ENCODE peak calls at places on chromosomes 6 and 20, in four cellular contexts. One of them, this sample, is unnamed.

GRCh38 chr6:23176471-23176870 is 607.1 kb downstream of the HDGFL1 start:
- DNase-seq in HepG2: no peak
- DNase-seq in K562: no peak
- DNase-seq in GM12878: no peak
- DNase-seq in this sample: no peak

GRCh38 chr20:20802328-20802727 is 89.9 kb upstream of the RALGAPA2 start:
- DNase-seq in HepG2: no peak
- DNase-seq in K562: no peak
- DNase-seq in GM12878: no peak
- DNase-seq in this sample: no peak

GRCh38 chr6:8446391-8446790 is 11.0 kb upstream of the SLC35B3 start:
- DNase-seq in HepG2: no peak
- DNase-seq in K562: no peak
- DNase-seq in GM12878: no peak
- DNase-seq in this sample: no peak

GRCh38 chr6:103687430-103687829 is 1172.3 kb downstream of the HACE1 start:
- DNase-seq in HepG2: no peak
- DNase-seq in K562: no peak
- DNase-seq in GM12878: no peak
- DNase-seq in this sample: no peak

GRCh38 chr6:146578054-146578453 is 20.7 kb upstream of the ADGB start:
- DNase-seq in HepG2: no peak
- DNase-seq in K562: no peak
- DNase-seq in GM12878: no peak
- DNase-seq in this sample: no peak

GRCh38 chr6:63673692-63674091 is 38.1 kb downstream of the PHF3 start:
- DNase-seq in HepG2: no peak
- DNase-seq in K562: no peak
- DNase-seq in GM12878: no peak
- DNase-seq in this sample: no peak

GRCh38 chr6:125665415-125665814 is 84.0 kb upstream of the HEY2 start:
- DNase-seq in HepG2: no peak
- DNase-seq in K562: no peak
- DNase-seq in GM12878: no peak
- DNase-seq in this sample: no peak

GRCh38 chr6:54903884-54904283 is 57.3 kb downstream of the FAM83B start:
- DNase-seq in HepG2: no peak
- DNase-seq in K562: no peak
- DNase-seq in GM12878: no peak
- DNase-seq in this sample: no peak

GRCh38 chr6:151063339-151063738 is 176.4 kb upstream of the AKAP12 start:
- DNase-seq in HepG2: no peak
- DNase-seq in K562: no peak
- DNase-seq in GM12878: no peak
- DNase-seq in this sample: no peak

GRCh38 chr20:59385461-59385860 is 85.0 kb downstream of the EDN3 start:
- DNase-seq in HepG2: no peak
- DNase-seq in K562: no peak
- DNase-seq in GM12878: no peak
- DNase-seq in this sample: peak; percentile 50

GRCh38 chr6:142952614-142953013 is 7.6 kb upstream of the HIVEP2 start:
- DNase-seq in HepG2: no peak
- DNase-seq in K562: no peak
- DNase-seq in GM12878: no peak
- DNase-seq in this sample: no peak

GRCh38 chr6:41430875-41431274 is 95.5 kb downstream of the NCR2 start:
- DNase-seq in HepG2: no peak
- DNase-seq in K562: no peak
- DNase-seq in GM12878: no peak
- DNase-seq in this sample: no peak

GRCh38 chr6:31142356-31142755 is 3.5 kb upstream of the PSORS1C2 start:
- DNase-seq in HepG2: no peak
- DNase-seq in K562: no peak
- DNase-seq in GM12878: no peak
- DNase-seq in this sample: no peak

GRCh38 chr6:159871241-159871640 is 19.5 kb upstream of the MAS1 start:
- DNase-seq in HepG2: no peak
- DNase-seq in K562: no peak
- DNase-seq in GM12878: no peak
- DNase-seq in this sample: no peak

GRCh38 chr20:63754008-63754407 is 14.4 kb downstream of the SLC2A4RG start:
- DNase-seq in HepG2: no peak
- DNase-seq in K562: no peak
- DNase-seq in GM12878: no peak
- DNase-seq in this sample: no peak

GRCh38 chr6:124964084-124964763 is 2.0 kb downstream of the RNF217 start:
- DNase-seq in HepG2: peak; percentile 80
- DNase-seq in K562: no peak
- DNase-seq in GM12878: no peak
- DNase-seq in this sample: no peak

GRCh38 chr20:19380211-19380610 is 167.8 kb downstream of the SLC24A3 start:
- DNase-seq in HepG2: no peak
- DNase-seq in K562: no peak
- DNase-seq in GM12878: no peak
- DNase-seq in this sample: no peak

GRCh38 chr6:123802351-123802696 is 1.3 kb upstream of the NKAIN2 start:
- DNase-seq in HepG2: no peak
- DNase-seq in K562: no peak
- DNase-seq in GM12878: no peak
- DNase-seq in this sample: no peak

GRCh38 chr6:37860226-37860839 is 40.8 kb downstream of the ZFAND3 start:
- DNase-seq in HepG2: peak; percentile 53
- DNase-seq in K562: no peak
- DNase-seq in GM12878: no peak
- DNase-seq in this sample: no peak

GRCh38 chr6:134101479-134101878 is 49.1 kb upstream of the SLC2A12 start:
- DNase-seq in HepG2: no peak
- DNase-seq in K562: no peak
- DNase-seq in GM12878: no peak
- DNase-seq in this sample: no peak

GRCh38 chr6:3776881-3777507 is 25.5 kb upstream of the PXDC1 start:
- DNase-seq in HepG2: peak; percentile 57
- DNase-seq in K562: no peak
- DNase-seq in GM12878: no peak
- DNase-seq in this sample: no peak

GRCh38 chr6:37657117-37657886 is 40.4 kb downstream of the MDGA1 start:
- DNase-seq in HepG2: no peak
- DNase-seq in K562: no peak
- DNase-seq in GM12878: no peak
- DNase-seq in this sample: no peak

GRCh38 chr6:157585274-157586087 is 204.5 kb downstream of the ZDHHC14 start:
- DNase-seq in HepG2: no peak
- DNase-seq in K562: no peak
- DNase-seq in GM12878: no peak
- DNase-seq in this sample: no peak

GRCh38 chr20:1569417-1569861 is 11.9 kb upstream of the SIRPD start:
- DNase-seq in HepG2: peak; percentile 18
- DNase-seq in K562: peak; percentile 9
- DNase-seq in GM12878: no peak
- DNase-seq in this sample: no peak

GRCh38 chr6:135268740-135269139 is 87.6 kb downstream of the MYB start:
- DNase-seq in HepG2: no peak
- DNase-seq in K562: no peak
- DNase-seq in GM12878: no peak
- DNase-seq in this sample: peak; percentile 3

GRCh38 chr6:7146079-7146828 is 38.5 kb downstream of the RREB1 start:
- DNase-seq in HepG2: peak; percentile 84
- DNase-seq in K562: no peak
- DNase-seq in GM12878: no peak
- DNase-seq in this sample: no peak

GRCh38 chr20:3452690-3453089 is 18.1 kb upstream of the ATRN start:
- DNase-seq in HepG2: no peak
- DNase-seq in K562: no peak
- DNase-seq in GM12878: peak; percentile 16
- DNase-seq in this sample: no peak

GRCh38 chr6:109241199-109241598 is 141.1 kb downstream of the CD164 start:
- DNase-seq in HepG2: no peak
- DNase-seq in K562: no peak
- DNase-seq in GM12878: no peak
- DNase-seq in this sample: no peak

GRCh38 chr6:1729752-1730140 is 120.0 kb downstream of the FOXC1 start:
- DNase-seq in HepG2: no peak
- DNase-seq in K562: no peak
- DNase-seq in GM12878: no peak
- DNase-seq in this sample: no peak

GRCh38 chr6:31007694-31008093 is 2.6 kb upstream of the MUC22 start:
- DNase-seq in HepG2: no peak
- DNase-seq in K562: no peak
- DNase-seq in GM12878: no peak
- DNase-seq in this sample: no peak

GRCh38 chr6:52297433-52297832 is 12.9 kb upstream of the MCM3 start:
- DNase-seq in HepG2: no peak
- DNase-seq in K562: no peak
- DNase-seq in GM12878: no peak
- DNase-seq in this sample: no peak

GRCh38 chr20:46114449-46114848 is 3.7 kb upstream of the CD40 start:
- DNase-seq in HepG2: no peak
- DNase-seq in K562: no peak
- DNase-seq in GM12878: no peak
- DNase-seq in this sample: no peak

GRCh38 chr6:111912904-111913303 is 39.7 kb upstream of the FYN start:
- DNase-seq in HepG2: no peak
- DNase-seq in K562: no peak
- DNase-seq in GM12878: no peak
- DNase-seq in this sample: no peak

GRCh38 chr20:47635256-47635655 is 133.6 kb downstream of the NCOA3 start:
- DNase-seq in HepG2: no peak
- DNase-seq in K562: no peak
- DNase-seq in GM12878: no peak
- DNase-seq in this sample: no peak

GRCh38 chr6:167827588-167828324 is 1.0 kb downstream of the AFDN start:
- DNase-seq in HepG2: peak; percentile 74
- DNase-seq in K562: peak; percentile 34
- DNase-seq in GM12878: no peak
- DNase-seq in this sample: peak; percentile 69
- TF ChIP-seq CBX5 in HepG2: no peak
- TF ChIP-seq CBX5 in K562: no peak
- TF ChIP-seq CBX5 in GM12878: no peak
- TF ChIP-seq CBX5 in this sample: no peak

GRCh38 chr6:170554888-170555137 is 644 bp downstream of the TBP start:
- DNase-seq in HepG2: no peak
- DNase-seq in K562: no peak
- DNase-seq in GM12878: no peak
- DNase-seq in this sample: no peak

GRCh38 chr6:170552765-170553685 is at the start of gene PSMB1:
- DNase-seq in HepG2: peak; percentile 96
- DNase-seq in K562: peak; percentile 81
- DNase-seq in GM12878: peak; percentile 60
- DNase-seq in this sample: peak; percentile 89

GRCh38 chr6:170554086-170554887 is at the start of gene TBP:
- DNase-seq in HepG2: peak; percentile 100
- DNase-seq in K562: peak; percentile 92
- DNase-seq in GM12878: peak; percentile 91
- DNase-seq in this sample: peak; percentile 93

GRCh38 chr6:170555305-170555704 is 1.1 kb downstream of the TBP start:
- DNase-seq in HepG2: no peak
- DNase-seq in K562: no peak
- DNase-seq in GM12878: no peak
- DNase-seq in this sample: no peak

DNA sequence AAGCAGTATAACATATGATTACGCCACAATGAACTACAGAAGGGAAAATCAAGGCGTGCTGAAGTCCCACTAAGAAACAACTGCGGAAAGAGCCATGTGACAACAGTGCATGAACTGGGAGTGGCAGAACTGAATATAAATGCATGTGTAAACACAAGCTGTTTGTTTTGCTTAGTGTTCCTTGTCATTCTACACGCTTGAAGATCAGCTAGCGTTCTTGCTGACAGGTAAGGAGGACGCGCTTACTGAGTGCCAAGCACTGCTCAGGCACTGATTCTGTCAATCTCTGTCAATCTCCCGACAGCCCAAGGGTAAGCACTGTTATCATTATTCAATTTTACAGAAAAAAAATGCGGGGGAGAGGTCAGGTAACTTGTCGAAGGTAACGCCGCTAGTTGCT is 483 bp upstream of the TBP start:
- DNase-seq in HepG2: no peak
- DNase-seq in K562: no peak
- DNase-seq in GM12878: no peak
- DNase-seq in this sample: no peak
- TF ChIP-seq CBX5 in HepG2: no peak
- TF ChIP-seq CBX5 in K562: no peak
- TF ChIP-seq CBX5 in GM12878: no peak
- TF ChIP-seq CBX5 in this sample: no peak

DNA sequence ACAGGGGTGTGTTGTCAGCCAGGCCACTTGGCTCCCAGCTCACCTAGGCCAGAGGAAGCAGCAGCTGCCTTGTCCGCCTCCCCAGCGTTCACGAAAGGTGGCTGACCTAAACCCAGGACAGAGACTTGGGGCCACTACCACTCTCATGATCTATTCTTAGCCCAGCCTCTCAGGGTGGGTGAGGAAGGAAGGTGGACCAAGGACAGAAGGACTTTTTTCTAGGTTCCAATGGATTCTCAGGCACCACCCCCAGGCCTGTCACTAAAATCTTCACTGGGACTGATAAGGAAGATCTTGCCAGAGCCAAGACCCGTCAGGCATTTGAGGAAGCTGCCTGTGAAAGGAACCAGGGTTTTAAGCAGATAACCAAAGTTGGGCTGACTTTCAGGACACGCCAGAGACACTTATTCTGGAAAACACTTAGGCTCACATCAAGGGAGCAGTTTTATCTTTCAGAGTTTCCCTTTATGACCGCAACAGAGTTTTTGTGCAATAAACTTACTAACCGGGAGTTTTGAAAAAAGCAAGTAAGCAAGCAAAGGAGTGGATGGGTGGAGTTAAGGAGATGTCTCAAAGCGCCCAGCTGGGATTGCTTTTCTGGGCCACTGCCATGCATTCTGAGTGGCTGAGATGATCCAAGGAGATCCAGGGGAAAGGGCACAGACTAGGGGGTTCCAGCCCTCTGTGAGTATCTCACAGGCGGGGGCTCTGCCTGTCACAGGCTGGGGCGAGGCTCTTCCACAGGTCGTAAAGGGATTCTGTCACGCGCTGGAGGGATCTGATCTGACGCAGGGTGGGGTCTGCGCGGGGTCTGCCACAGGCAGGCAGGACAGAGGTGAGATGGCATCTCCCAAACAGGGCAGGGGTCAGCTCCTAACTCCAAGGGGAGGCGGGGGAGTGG is 989 bp downstream of the FITM2 start:
- DNase-seq in HepG2: no peak
- DNase-seq in K562: peak; percentile 63
- DNase-seq in GM12878: no peak
- DNase-seq in this sample: no peak
- TF ChIP-seq CBX5 in HepG2: no peak
- TF ChIP-seq CBX5 in K562: no peak
- TF ChIP-seq CBX5 in GM12878: no peak
- TF ChIP-seq CBX5 in this sample: no peak

DNA sequence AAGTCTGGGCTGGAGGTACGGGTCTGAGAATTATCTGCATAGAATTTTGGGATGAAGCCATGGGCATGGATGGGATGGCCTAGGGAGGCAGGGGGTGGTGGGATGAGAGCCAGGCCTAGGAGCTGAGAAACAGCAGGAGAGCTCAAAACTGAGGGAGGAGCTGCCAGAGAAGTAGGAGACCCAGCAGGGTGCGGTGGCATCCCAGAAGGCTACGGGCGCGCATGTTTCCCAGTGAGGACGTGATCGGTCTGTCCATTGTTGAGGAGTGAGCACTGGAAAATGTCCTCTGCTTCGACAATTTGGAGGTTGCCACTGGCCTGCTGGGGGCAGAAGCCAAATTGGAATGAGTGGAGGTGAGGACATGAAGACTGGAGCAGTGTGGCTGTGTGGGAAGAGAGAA is 14.5 kb upstream of the MROH8 start:
- DNase-seq in HepG2: no peak
- DNase-seq in K562: no peak
- DNase-seq in GM12878: no peak
- DNase-seq in this sample: no peak
- TF ChIP-seq CBX5 in HepG2: no peak
- TF ChIP-seq CBX5 in K562: no peak
- TF ChIP-seq CBX5 in GM12878: no peak
- TF ChIP-seq CBX5 in this sample: no peak